ENCODE peak calls at places on chromosomes 2 and 18, in four cellular contexts. J is hepatocyte, H is AG10803, S is PC-9. U is an unnamed sample.

GRCh38 chr2:107091163-107091864 is 205.3 kb upstream of the ST6GAL2 start:
- DNase-seq in S (no peak), H (no peak), J (no peak), U (no peak)

GRCh38 chr2:168890006-168890782 is at the start of gene SPC25:
- DNase-seq in H (peak; percentile 82), S (peak; percentile 76), J (peak; percentile 93), U (peak; percentile 57)

GRCh38 chr2:185689906-185690539 is 48.6 kb upstream of the FSIP2 start:
- DNase-seq in S (no peak), J (no peak), H (no peak), U (no peak)

GRCh38 chr18:48222118-48222517 is 187.1 kb downstream of the ZBTB7C start:
- DNase-seq in H (peak; percentile 19), J (peak; percentile 80), S (peak; percentile 52), U (peak; percentile 62)

GRCh38 chr2:101710036-101710689 is 12.7 kb downstream of the MAP4K4 start:
- DNase-seq in S (no peak), H (no peak), J (no peak), U (no peak)

GRCh38 chr2:238985036-238985729 is 137.3 kb downstream of the TWIST2 start:
- DNase-seq in S (no peak), H (no peak), J (no peak), U (peak; percentile 71)

GRCh38 chr2:238505119-238505891 is 78.6 kb downstream of the ASB1 start:
- DNase-seq in H (no peak), S (no peak), J (no peak), U (no peak)

GRCh38 chr2:148994341-148994740 is 44.2 kb upstream of the LYPD6B start:
- DNase-seq in S (no peak), J (peak; percentile 54), H (no peak), U (peak; percentile 75)

GRCh38 chr2:9217838-9218770 is 11.5 kb downstream of the ASAP2 start:
- DNase-seq in J (no peak), S (no peak), H (no peak), U (no peak)

GRCh38 chr2:159095813-159096212 is 127.4 kb downstream of the TANC1 start:
- DNase-seq in H (peak; percentile 45), J (no peak), S (no peak), U (no peak)

GRCh38 chr2:96809951-96810782 is 5.9 kb upstream of the CNNM3 start:
- DNase-seq in S (no peak), H (no peak), J (no peak), U (no peak)

GRCh38 chr2:31236433-31237205 is 2.7 kb downstream of the EHD3 start:
- DNase-seq in J (no peak), H (no peak), S (no peak), U (no peak)

GRCh38 chr18:73006331-73006730 is 138.5 kb upstream of the NETO1 start:
- DNase-seq in J (no peak), H (no peak), S (no peak), U (no peak)

GRCh38 chr2:42999391-42999811 is 207.0 kb upstream of the HAAO start:
- DNase-seq in H (no peak), S (no peak), J (peak; percentile 46), U (no peak)

GRCh38 chr2:144730711-144731110 is 210.8 kb upstream of the ZEB2 start:
- DNase-seq in S (no peak), H (peak; percentile 3), J (no peak), U (no peak)

GRCh38 chr2:38620282-38620977 is 17.7 kb upstream of the HNRNPLL start:
- DNase-seq in S (peak; percentile 66), J (peak; percentile 14), H (peak; percentile 60), U (no peak)

GRCh38 chr2:76194376-76194775 is 483.7 kb upstream of the GCFC2 start:
- DNase-seq in H (no peak), J (no peak), S (no peak), U (no peak)

GRCh38 chr18:11572201-11572600 is 37.2 kb upstream of the SLC35G4 start:
- DNase-seq in H (no peak), S (no peak), J (no peak), U (no peak)

GRCh38 chr2:179106342-179107178 is 56.6 kb upstream of the CCDC141 start:
- DNase-seq in H (peak; percentile 91), J (peak; percentile 68), S (peak; percentile 91), U (peak; percentile 19)

GRCh38 chr2:102074167-102074778 is 68.3 kb upstream of the IL1R1 start:
- DNase-seq in S (no peak), J (no peak), H (no peak), U (no peak)

GRCh38 chr2:233449921-233450853 is 95.9 kb downstream of the DGKD start:
- DNase-seq in S (no peak), J (no peak), H (no peak), U (no peak)

GRCh38 chr2:165007162-165007744 is 51.9 kb upstream of the SLC38A11 start:
- DNase-seq in J (no peak), S (no peak), H (no peak), U (no peak)

GRCh38 chr2:143694335-143694734 is 565.1 kb downstream of the ARHGAP15 start:
- DNase-seq in S (no peak), J (peak; percentile 31), H (no peak), U (no peak)

GRCh38 chr2:171272039-171272438 is 111.3 kb upstream of the TLK1 start:
- DNase-seq in S (peak; percentile 100), H (peak; percentile 94), J (peak; percentile 69), U (peak; percentile 65)

GRCh38 chr18:57430983-57431382 is 4.2 kb upstream of the ONECUT2 start:
- DNase-seq in H (no peak), J (no peak), S (no peak), U (no peak)

GRCh38 chr2:72140621-72140960 is 7.1 kb downstream of the CYP26B1 start:
- DNase-seq in H (no peak), J (no peak), S (no peak), U (no peak)

DNA sequence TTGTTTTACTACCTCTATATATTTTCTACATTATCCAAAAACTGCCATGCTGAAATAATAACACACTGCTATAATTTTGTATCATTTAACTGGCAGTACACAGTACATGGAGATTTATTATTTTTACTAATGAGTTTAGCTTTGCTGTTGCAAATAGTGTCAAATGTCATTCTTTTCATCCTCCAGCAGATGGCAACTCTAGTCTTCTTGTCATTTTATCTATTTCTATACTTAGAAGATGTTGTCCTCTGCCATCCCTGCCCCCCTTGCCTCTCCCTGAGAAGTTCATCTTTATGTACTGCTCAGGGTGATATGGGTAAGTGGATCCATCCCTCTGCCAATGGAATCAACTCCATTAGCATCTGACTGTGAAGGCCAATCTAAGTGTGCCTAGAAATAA is 21.7 kb upstream of the LRRTM1 start:
- DNase-seq in S (no peak), J (peak; percentile 44), H (peak; percentile 49), U (no peak)
- TF ChIP-seq CTCF in S (peak; percentile 54), J (peak; percentile 64), H (peak; percentile 59), U (peak; percentile 55)

GRCh38 chr2:25201265-25201664 is 32.9 kb upstream of the POMC start:
- DNase-seq in J (no peak), H (no peak), S (no peak), U (no peak)
- TF ChIP-seq CTCF in J (no peak), H (peak; percentile 23), S (peak; percentile 46), U (no peak)

GRCh38 chr2:114709936-114710850 is 267.8 kb downstream of the DPP10 start:
- DNase-seq in S (no peak), H (no peak), J (no peak), U (no peak)

DNA sequence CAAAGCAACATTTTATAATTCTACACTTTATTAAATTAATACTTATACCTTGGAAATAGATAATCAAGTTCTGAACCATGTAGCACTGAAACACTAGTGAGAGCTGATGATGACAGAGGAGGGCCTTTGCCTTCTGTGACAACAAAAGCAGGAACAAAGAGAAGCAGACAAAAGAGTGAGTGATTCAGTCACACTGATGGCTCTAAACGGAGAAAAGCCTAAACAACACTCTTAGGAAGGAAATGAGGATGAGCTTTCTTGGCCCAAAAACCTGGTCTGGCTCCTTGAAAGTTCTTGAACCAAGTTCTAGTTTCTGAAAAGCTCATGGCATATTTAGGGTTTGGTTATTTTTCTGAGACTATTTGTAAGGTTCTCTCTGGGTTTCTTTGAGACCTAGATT is 271.9 kb downstream of the DPP10 start:
- DNase-seq in S (no peak), H (no peak), J (no peak), U (no peak)
- TF ChIP-seq CTCF in S (no peak), H (no peak), J (no peak), U (no peak)

DNA sequence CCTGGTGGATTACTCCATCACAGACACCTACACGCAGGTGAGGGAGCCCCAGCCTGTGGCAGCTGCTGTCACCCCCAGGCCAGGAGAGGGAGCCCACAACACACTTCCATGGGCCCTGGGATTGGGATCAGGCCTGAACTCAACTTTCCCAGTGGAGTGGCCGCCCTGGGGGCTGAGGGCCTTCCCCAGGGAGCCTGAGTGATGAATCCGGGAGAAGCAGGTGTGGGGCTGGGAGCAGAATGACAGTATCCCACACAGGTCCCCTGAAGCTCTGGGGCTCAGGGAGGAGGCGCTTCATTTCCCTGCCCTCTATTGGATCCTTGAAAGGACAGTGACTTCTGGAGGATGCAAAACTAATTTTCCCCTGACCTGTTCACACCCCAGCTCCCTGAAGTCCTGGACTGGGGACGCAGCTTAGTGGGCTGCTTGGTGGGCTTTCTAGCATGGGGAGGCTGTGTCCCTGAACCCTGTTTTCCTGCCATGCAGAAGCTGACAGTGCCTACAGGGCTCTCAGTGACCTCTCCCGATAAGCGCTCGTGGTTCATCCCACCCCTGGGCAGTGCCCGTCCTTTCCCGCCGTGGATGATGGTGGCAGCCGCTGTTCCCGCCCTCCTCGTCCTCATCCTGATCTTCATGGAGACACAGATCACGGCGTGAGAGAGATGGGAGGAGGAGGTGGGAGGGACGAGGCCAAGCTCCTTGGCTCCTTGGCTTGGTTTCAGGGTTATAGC is 11.0 kb downstream of the SLC4A3 start:
- DNase-seq in J (no peak), H (no peak), S (no peak), U (no peak)
- TF ChIP-seq CTCF in J (peak; percentile 14), H (peak; percentile 47), S (peak; percentile 51), U (no peak)

DNA sequence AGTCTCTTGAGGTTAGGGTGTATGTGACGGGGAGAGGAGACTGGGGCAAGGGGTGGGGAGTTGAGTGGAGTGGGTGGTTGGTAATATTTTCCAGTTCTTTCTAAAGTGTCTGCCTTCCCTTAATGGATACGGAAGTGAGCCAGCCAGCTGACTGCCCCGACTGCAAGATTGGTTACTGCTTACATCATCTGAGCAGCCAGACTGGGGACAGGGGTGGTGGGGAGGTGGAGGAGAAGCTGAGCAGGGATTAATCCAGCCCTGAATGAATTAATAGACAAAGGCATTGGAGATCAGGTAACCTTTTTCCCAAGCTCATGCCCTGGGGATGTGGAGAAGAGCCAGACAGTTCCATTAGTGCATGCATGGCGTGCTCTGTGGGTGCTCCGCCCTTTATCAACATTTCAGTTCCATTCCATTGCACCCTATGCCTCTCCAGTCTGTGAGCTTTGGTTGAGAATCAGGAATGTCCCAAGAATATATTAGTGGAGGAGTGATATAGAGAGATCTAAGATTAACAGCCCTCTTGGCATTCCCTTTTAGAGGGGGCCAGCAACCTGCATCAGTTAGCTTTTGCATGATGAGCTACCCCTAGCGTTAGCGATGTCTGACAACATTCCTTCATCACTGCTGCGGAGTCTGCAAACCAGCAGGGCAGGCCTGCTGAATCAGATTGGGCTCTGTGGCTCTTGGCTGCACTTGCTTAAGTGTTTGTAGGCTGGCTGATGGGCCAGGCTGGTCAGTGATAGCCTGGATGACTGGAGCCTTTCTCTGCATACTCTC is 67.5 kb downstream of the TNP1 start:
- DNase-seq in S (peak; percentile 87), J (peak; percentile 45), H (peak; percentile 96), U (no peak)
- TF ChIP-seq CTCF in S (no peak), J (no peak), H (peak; percentile 59), U (no peak)

GRCh38 chr2:55620123-55620779 is 2.8 kb upstream of the PPP4R3B start:
- DNase-seq in H (no peak), J (no peak), S (no peak), U (no peak)
- TF ChIP-seq CTCF in H (peak; percentile 36), J (peak; percentile 9), S (peak; percentile 51), U (peak; percentile 26)